ENCODE peak calls at places on chromosome 11, in ten cellular contexts. Q is ureter; H is NCI-H774; L is MM.1S; O is stimulated activated CD4-positive, alpha-beta T cell treated with anti-CD3 and anti-CD28 coated beads, Interleukin-15, amount 100 ng/mL, for 1 hour; Y is small intestine; W is COLO829; G is adipocyte; P is activated CD4-positive, alpha-beta T cell treated with anti-CD3 and anti-CD28 coated beads, Interleukin-2, amount 50 U/mL, for 48 hours; K is naive thymus-derived CD8-positive, alpha-beta T cell. D is an unnamed sample.

GRCh38 chr11:130775306-130776043 is 140.8 kb downstream of the SNX19 start:
- DNase-seq in Q (no peak), L (no peak), P (no peak), Y (peak), W (no peak), G (peak), K (no peak), H (no peak), O (no peak), D (no peak)

GRCh38 chr11:64843971-64844329 is 503 bp downstream of the CDC42BPG start:
- DNase-seq in O (no peak), K (no peak), P (no peak), Y (peak), L (no peak), H (no peak), Q (no peak), G (no peak), W (no peak), D (no peak)

GRCh38 chr11:110859240-110859835 is 147.1 kb upstream of the ARHGAP20 start:
- DNase-seq in H (no peak), W (no peak), O (no peak), P (no peak), K (no peak), Y (peak), Q (no peak), L (no peak), G (no peak), D (no peak)

GRCh38 chr11:115869780-115870431 is 365.7 kb upstream of the CADM1 start:
- DNase-seq in Q (no peak), W (peak), P (no peak), O (no peak), L (no peak), G (no peak), H (peak), Y (peak), K (no peak), D (no peak)

GRCh38 chr11:101466352-101466751 is 117.5 kb downstream of the TRPC6 start:
- DNase-seq in G (no peak), Q (no peak), P (no peak), Y (no peak), H (no peak), W (no peak), K (no peak), O (no peak), L (no peak), D (no peak)

GRCh38 chr11:31676280-31676982 is 134.7 kb downstream of the PAX6 start:
- DNase-seq in L (no peak), Q (no peak), G (no peak), W (no peak), K (no peak), Y (no peak), H (no peak), O (no peak), P (no peak), D (no peak)

GRCh38 chr11:47943721-47944554 is 36.4 kb upstream of the PTPRJ start:
- DNase-seq in L (no peak), W (no peak), G (no peak), O (no peak), Q (no peak), K (no peak), H (no peak), P (no peak), Y (no peak), D (no peak)

GRCh38 chr11:8906629-8907028 is 4.4 kb upstream of the AKIP1 start:
- DNase-seq in W (peak), Y (no peak), H (peak), P (no peak), Q (no peak), L (no peak), O (no peak), G (peak), K (no peak), D (no peak)

GRCh38 chr11:10770626-10771254 is 19.7 kb downstream of the CTR9 start:
- DNase-seq in L (peak), Y (peak), G (peak), Q (no peak), K (no peak), H (no peak), O (no peak), P (peak), W (peak), D (peak)

GRCh38 chr11:126114486-126115252 is 52.0 kb upstream of the CDON start:
- DNase-seq in Y (no peak), L (no peak), P (no peak), Q (no peak), O (no peak), W (no peak), H (no peak), K (no peak), G (peak), D (no peak)

GRCh38 chr11:6099577-6099976 is 7.9 kb upstream of the OR56B4 start:
- DNase-seq in G (no peak), Q (no peak), L (no peak), K (no peak), P (no peak), W (no peak), H (no peak), O (no peak), Y (no peak), D (no peak)

GRCh38 chr11:47415949-47416472 is 7.6 kb downstream of the SLC39A13 start:
- DNase-seq in Y (no peak), L (no peak), P (no peak), Q (peak), H (no peak), K (no peak), O (no peak), G (peak), W (no peak), D (peak)

GRCh38 chr11:64358907-64359711 is at the start of gene RPS6KA4:
- DNase-seq in H (peak), W (peak), L (peak), Y (peak), O (no peak), K (peak), Q (no peak), G (peak), P (peak), D (no peak)

GRCh38 chr11:17887779-17888178 is 125.1 kb downstream of the SERGEF start:
- DNase-seq in Q (no peak), P (no peak), Y (no peak), L (no peak), G (no peak), O (no peak), K (no peak), W (no peak), H (no peak), D (no peak)

GRCh38 chr11:74437441-74437840 is 29.9 kb downstream of the KCNE3 start:
- DNase-seq in K (no peak), Q (no peak), W (no peak), O (no peak), G (no peak), L (no peak), H (no peak), P (no peak), Y (no peak), D (no peak)

GRCh38 chr11:19055016-19055415 is 5.5 kb downstream of the MRGPRX2 start:
- DNase-seq in O (no peak), Y (no peak), H (no peak), L (no peak), K (no peak), W (no peak), G (no peak), Q (no peak), P (no peak), D (no peak)

GRCh38 chr11:36487619-36488018 is 22.5 kb downstream of the TRAF6 start:
- DNase-seq in H (no peak), P (no peak), Q (no peak), O (no peak), W (no peak), G (no peak), Y (no peak), K (no peak), L (peak), D (no peak)

GRCh38 chr11:77072851-77073327 is 6.1 kb downstream of the CAPN5 start:
- DNase-seq in P (no peak), Y (no peak), W (no peak), K (no peak), Q (peak), H (no peak), O (no peak), G (no peak), L (no peak), D (no peak)

GRCh38 chr11:117094776-117095175 is 3.5 kb downstream of the SIK3 start:
- DNase-seq in H (no peak), L (no peak), P (no peak), Q (no peak), O (no peak), W (no peak), K (no peak), Y (no peak), G (peak), D (no peak)

GRCh38 chr11:70210051-70210501 is 7.0 kb downstream of the FADD start:
- DNase-seq in G (peak), Q (no peak), L (no peak), Y (no peak), K (no peak), H (no peak), O (no peak), W (no peak), P (no peak), D (no peak)

GRCh38 chr11:43268786-43269185 is 43.0 kb upstream of the API5 start:
- DNase-seq in H (no peak), O (no peak), Q (no peak), Y (no peak), K (no peak), G (no peak), P (no peak), W (no peak), L (no peak), D (no peak)

GRCh38 chr11:22459053-22459452 is 120.9 kb downstream of the SLC17A6 start:
- DNase-seq in Q (no peak), O (no peak), Y (no peak), K (no peak), L (no peak), W (peak), H (no peak), G (peak), P (no peak), D (no peak)

GRCh38 chr11:58575377-58576020 is at the start of gene LPXN:
- DNase-seq in O (peak), G (no peak), P (peak), W (no peak), L (peak), Q (no peak), H (no peak), Y (peak), K (peak), D (no peak)

GRCh38 chr11:9112075-9112474 is 20.7 kb upstream of the SCUBE2 start:
- DNase-seq in W (no peak), K (no peak), Y (no peak), Q (no peak), P (no peak), O (no peak), G (no peak), H (no peak), L (no peak), D (no peak)

D was measured in HFF-Myc.